ENCODE peak calls at places on chromosome 4, in five cellular contexts. One of them, this sample, is unnamed.

GRCh38 chr4:143667461-143667860 is 33.0 kb downstream of the FREM3 start:
- DNase-seq in GM12865: no peak
- DNase-seq in AG10803: peak; percentile 61
- DNase-seq in globus pallidus: peak; percentile 33
- DNase-seq in WERI-Rb-1: no peak
- DNase-seq in this sample: peak; percentile 29

GRCh38 chr4:185933078-185933581 is 121.1 kb upstream of the SORBS2 start:
- DNase-seq in WERI-Rb-1: no peak
- DNase-seq in AG10803: peak; percentile 68
- DNase-seq in GM12865: no peak
- DNase-seq in globus pallidus: no peak
- DNase-seq in this sample: no peak

GRCh38 chr4:85787133-85787532 is 312.2 kb downstream of the ARHGAP24 start:
- DNase-seq in globus pallidus: no peak
- DNase-seq in AG10803: peak; percentile 85
- DNase-seq in GM12865: no peak
- DNase-seq in WERI-Rb-1: no peak
- DNase-seq in this sample: peak; percentile 36

GRCh38 chr4:63563288-63564014 is 845.8 kb downstream of the TECRL start:
- DNase-seq in AG10803: no peak
- DNase-seq in GM12865: no peak
- DNase-seq in WERI-Rb-1: peak; percentile 23
- DNase-seq in globus pallidus: no peak
- DNase-seq in this sample: no peak

GRCh38 chr4:4860803-4861591 is 1.5 kb downstream of the MSX1 start:
- DNase-seq in AG10803: peak; percentile 54
- DNase-seq in GM12865: no peak
- DNase-seq in WERI-Rb-1: no peak
- DNase-seq in globus pallidus: no peak
- DNase-seq in this sample: no peak

GRCh38 chr4:168825975-168826374 is 184.1 kb downstream of the CBR4 start:
- DNase-seq in AG10803: peak; percentile 59
- DNase-seq in globus pallidus: no peak
- DNase-seq in GM12865: no peak
- DNase-seq in WERI-Rb-1: no peak
- DNase-seq in this sample: no peak

GRCh38 chr4:140095694-140096482 is 58.1 kb downstream of the MAML3 start:
- DNase-seq in AG10803: peak; percentile 80
- DNase-seq in GM12865: no peak
- DNase-seq in globus pallidus: no peak
- DNase-seq in WERI-Rb-1: no peak
- DNase-seq in this sample: no peak

GRCh38 chr4:39814403-39815185 is 116.7 kb downstream of the UBE2K start:
- DNase-seq in WERI-Rb-1: no peak
- DNase-seq in AG10803: peak; percentile 25
- DNase-seq in GM12865: peak; percentile 22
- DNase-seq in globus pallidus: no peak
- DNase-seq in this sample: no peak

GRCh38 chr4:80840396-80840795 is 190.1 kb upstream of the BMP3 start:
- DNase-seq in GM12865: no peak
- DNase-seq in globus pallidus: no peak
- DNase-seq in AG10803: no peak
- DNase-seq in WERI-Rb-1: no peak
- DNase-seq in this sample: no peak

GRCh38 chr4:4734425-4734824 is 125.0 kb upstream of the MSX1 start:
- DNase-seq in AG10803: no peak
- DNase-seq in globus pallidus: no peak
- DNase-seq in GM12865: no peak
- DNase-seq in WERI-Rb-1: no peak
- DNase-seq in this sample: no peak

GRCh38 chr4:140092094-140092820 is 61.7 kb downstream of the MAML3 start:
- DNase-seq in WERI-Rb-1: peak; percentile 91
- DNase-seq in globus pallidus: peak; percentile 38
- DNase-seq in GM12865: no peak
- DNase-seq in AG10803: no peak
- DNase-seq in this sample: no peak

GRCh38 chr4:173525118-173526033 is 4.7 kb downstream of the HAND2 start:
- DNase-seq in GM12865: no peak
- DNase-seq in WERI-Rb-1: no peak
- DNase-seq in globus pallidus: no peak
- DNase-seq in AG10803: no peak
- DNase-seq in this sample: no peak